ENCODE peak calls at places on chromosomes 6 and 20, in seven cellular contexts. A is pons, G is retinal pigment epithelial cell, C is left cardiac atrium, F is uterus, H is breast epithelium, M is heart right ventricle. U is an unnamed sample.

GRCh38 chr20:10793741-10794140 is 119.9 kb upstream of the JAG1 start:
- DNase-seq in M (no peak), H (no peak), F (no peak), A (no peak), G (no peak), C (no peak), U (no peak)

GRCh38 chr20:58471161-58471834 is 43.9 kb downstream of the APCDD1L start:
- DNase-seq in A (no peak), G (no peak), M (peak; percentile 64), F (peak; percentile 66), C (peak; percentile 39), H (no peak), U (no peak)

GRCh38 chr6:33085627-33086026 is 9.8 kb downstream of the HLA-DPB1 start:
- DNase-seq in F (no peak), G (no peak), M (no peak), A (no peak), H (no peak), C (no peak), U (no peak)

GRCh38 chr6:105675715-105676397 is 273.0 kb upstream of the PREP start:
- DNase-seq in H (no peak), F (no peak), G (peak; percentile 46), M (no peak), C (no peak), A (no peak), U (peak; percentile 2)

GRCh38 chr20:9359561-9360308 is 154.7 kb upstream of the LAMP5 start:
- DNase-seq in M (peak; percentile 24), C (peak; percentile 33), A (peak; percentile 69), F (peak; percentile 45), G (no peak), H (no peak), U (peak; percentile 32)

GRCh38 chr6:80872194-80872950 is 765.9 kb downstream of the BCKDHB start:
- DNase-seq in G (no peak), C (peak; percentile 15), F (no peak), H (no peak), M (no peak), A (peak; percentile 8), U (no peak)

GRCh38 chr6:169251822-169252804 is 1.5 kb downstream of the THBS2 start:
- DNase-seq in H (no peak), M (no peak), C (no peak), G (no peak), F (peak; percentile 27), A (peak; percentile 30), U (no peak)

GRCh38 chr6:7568021-7568420 is 22.0 kb upstream of the SNRNP48 start:
- DNase-seq in A (no peak), H (no peak), F (no peak), M (no peak), G (no peak), C (no peak), U (no peak)

GRCh38 chr6:138371720-138372119 is 6.0 kb upstream of the SMIM28 start:
- DNase-seq in M (no peak), G (peak; percentile 84), C (no peak), A (no peak), F (no peak), H (no peak), U (peak; percentile 6)

GRCh38 chr20:53594068-53595017 is 704 bp upstream of the ZNF217 start:
- DNase-seq in G (no peak), M (peak; percentile 99), H (peak; percentile 97), F (peak; percentile 96), A (peak; percentile 85), C (peak; percentile 97), U (no peak)

GRCh38 chr20:48564997-48565396 is 262.8 kb downstream of the PREX1 start:
- DNase-seq in A (no peak), M (no peak), C (no peak), H (no peak), F (no peak), G (no peak), U (no peak)

GRCh38 chr20:42949865-42950264 is 239.8 kb downstream of the PTPRT start:
- DNase-seq in C (no peak), H (no peak), F (no peak), G (no peak), M (no peak), A (no peak), U (no peak)

GRCh38 chr6:86537311-86537861 is 399.9 kb upstream of the HTR1E start:
- DNase-seq in M (no peak), G (no peak), H (no peak), F (no peak), A (no peak), C (no peak), U (no peak)

GRCh38 chr20:57633945-57634491 is 13.8 kb upstream of the ZBP1 start:
- DNase-seq in F (no peak), H (no peak), G (no peak), A (no peak), C (no peak), M (no peak), U (no peak)

GRCh38 chr20:32972181-32973076 is 31.8 kb downstream of the SUN5 start:
- DNase-seq in A (peak; percentile 9), F (no peak), M (no peak), G (no peak), C (no peak), H (no peak), U (no peak)

GRCh38 chr6:33249732-33250625 is 21.7 kb downstream of the VPS52 start:
- DNase-seq in F (peak; percentile 27), C (peak; percentile 35), G (peak; percentile 36), M (peak; percentile 27), A (no peak), H (no peak), U (peak; percentile 81)

GRCh38 chr6:104640761-104641160 is 219.0 kb downstream of the HACE1 start:
- DNase-seq in C (no peak), A (no peak), G (no peak), H (no peak), F (no peak), M (no peak), U (no peak)

GRCh38 chr6:227812-228338 is 64.4 kb upstream of the DUSP22 start:
- DNase-seq in H (no peak), M (no peak), F (no peak), G (no peak), A (no peak), C (no peak), U (no peak)

GRCh38 chr20:35312348-35312747 is 20.1 kb upstream of the FAM83C start:
- DNase-seq in A (no peak), M (no peak), H (no peak), C (no peak), F (no peak), G (peak; percentile 58), U (peak; percentile 73)

GRCh38 chr6:27275025-27275956 is 27.8 kb downstream of the PRSS16 start:
- DNase-seq in G (no peak), H (no peak), C (no peak), F (no peak), M (no peak), A (no peak), U (no peak)

GRCh38 chr6:134351615-134352474 is 33.9 kb upstream of the SGK1 start:
- DNase-seq in H (no peak), M (no peak), G (no peak), C (no peak), F (no peak), A (no peak), U (no peak)

GRCh38 chr20:37939701-37940151 is 36.8 kb downstream of the VSTM2L start:
- DNase-seq in M (no peak), H (peak; percentile 22), F (no peak), C (no peak), A (no peak), G (no peak), U (no peak)

GRCh38 chr6:37575221-37575620 is 75.5 kb upstream of the CCDC167 start:
- DNase-seq in M (no peak), C (no peak), A (no peak), G (no peak), F (no peak), H (no peak), U (no peak)

GRCh38 chr20:63733579-63734081 is 2.8 kb upstream of the LIME1 start:
- DNase-seq in M (no peak), G (no peak), C (no peak), A (no peak), H (no peak), F (no peak), U (no peak)

GRCh38 chr6:30888472-30889137 is 4.3 kb downstream of the DDR1 start:
- DNase-seq in G (no peak), H (no peak), F (no peak), A (peak; percentile 85), M (no peak), C (no peak), U (no peak)

GRCh38 chr6:26380256-26380655 is 2.7 kb upstream of the BTN2A2 start:
- DNase-seq in F (no peak), C (no peak), M (no peak), A (no peak), H (no peak), G (no peak), U (no peak)

GRCh38 chr6:42118162-42119001 is 24.0 kb downstream of the C6orf132 start:
- DNase-seq in F (no peak), G (no peak), H (peak; percentile 89), M (peak; percentile 53), A (no peak), C (peak; percentile 51), U (no peak)

GRCh38 chr6:70706491-70707123 is 38.9 kb downstream of the SMAP1 start:
- DNase-seq in A (peak; percentile 60), M (no peak), F (no peak), H (no peak), G (no peak), C (no peak), U (no peak)

GRCh38 chr6:112806163-112806900 is 459.2 kb downstream of the RFPL4B start:
- DNase-seq in F (no peak), M (no peak), A (no peak), C (no peak), G (no peak), H (no peak), U (no peak)

GRCh38 chr6:35457907-35458306 is 5.8 kb downstream of the FANCE start:
- DNase-seq in A (no peak), F (no peak), C (no peak), H (no peak), G (no peak), M (no peak), U (no peak)

GRCh38 chr6:38172739-38173415 is 353.4 kb downstream of the ZFAND3 start:
- DNase-seq in A (no peak), F (no peak), H (no peak), G (no peak), M (no peak), C (no peak), U (no peak)

GRCh38 chr6:132841967-132842366 is 27.6 kb downstream of the RPS12 start:
- DNase-seq in C (no peak), H (no peak), G (no peak), F (no peak), M (no peak), A (no peak), U (no peak)

U was measured in epithelial cell of proximal tubule.